ENCODE peak calls at places on chromosome 10, in nine cellular contexts. J is SK-N-SH, O is neural progenitor cell, G is GM23338, B is hepatocyte, A is PC-3, Z is OCI-LY7, Y is GM23248, R is HCT116. H is an unnamed sample.

GRCh38 chr10:49431426-49431825 is 35.5 kb upstream of the DRGX start:
- DNase-seq in J (no peak), R (no peak), O (no peak), Y (no peak), G (no peak), B (no peak), Z (no peak), A (no peak), H (no peak)

GRCh38 chr10:29063806-29064644 is 224.8 kb upstream of the LYZL1 start:
- DNase-seq in B (peak; percentile 54), A (peak; percentile 54), R (no peak), Z (no peak), J (no peak), G (no peak), O (no peak), Y (peak; percentile 10), H (no peak)

GRCh38 chr10:118291122-118291521 is 51.0 kb downstream of the FAM204A start:
- DNase-seq in Y (no peak), O (no peak), B (no peak), J (no peak), Z (no peak), R (no peak), G (no peak), A (no peak), H (no peak)

GRCh38 chr10:86087716-86088115 is 278.9 kb downstream of the GRID1 start:
- DNase-seq in A (no peak), R (no peak), J (no peak), Y (no peak), G (no peak), Z (no peak), O (no peak), B (no peak), H (no peak)

GRCh38 chr10:11936389-11937152 is 106.0 kb downstream of the UPF2 start:
- DNase-seq in B (no peak), Y (no peak), G (peak; percentile 87), Z (no peak), R (no peak), O (peak; percentile 14), J (no peak), A (no peak), H (no peak)

GRCh38 chr10:76432274-76433012 is 1001.0 kb downstream of the LRMDA start:
- DNase-seq in O (no peak), A (peak; percentile 100), G (peak; percentile 54), R (no peak), B (no peak), Y (peak; percentile 87), Z (no peak), J (peak; percentile 18), H (no peak)

GRCh38 chr10:4111593-4111992 is 326.6 kb upstream of the KLF6 start:
- DNase-seq in Y (peak; percentile 12), A (peak; percentile 30), B (no peak), Z (no peak), O (no peak), J (no peak), G (no peak), R (no peak), H (no peak)

GRCh38 chr10:59905066-59905734 is 1.2 kb downstream of the CCDC6 start:
- DNase-seq in R (no peak), Y (peak; percentile 57), A (peak; percentile 42), B (peak; percentile 60), G (peak; percentile 80), O (peak; percentile 68), J (peak; percentile 70), Z (peak; percentile 52), H (no peak)

GRCh38 chr10:88994034-88994433 is 3.4 kb downstream of the FAS start:
- DNase-seq in A (no peak), B (no peak), Y (peak; percentile 77), O (peak; percentile 11), J (no peak), G (no peak), R (no peak), Z (no peak), H (no peak)

GRCh38 chr10:12608761-12609160 is 259.4 kb downstream of the CAMK1D start:
- DNase-seq in Y (no peak), O (no peak), B (no peak), R (no peak), A (no peak), Z (no peak), J (no peak), G (no peak), H (no peak)

GRCh38 chr10:109261231-109261630 is 662.1 kb downstream of the XPNPEP1 start:
- DNase-seq in J (no peak), G (no peak), R (no peak), Y (no peak), A (no peak), B (no peak), O (no peak), Z (no peak), H (no peak)

GRCh38 chr10:109264004-109264403 is 659.3 kb downstream of the XPNPEP1 start:
- DNase-seq in J (no peak), R (no peak), A (no peak), G (no peak), Z (no peak), O (no peak), Y (no peak), B (no peak), H (no peak)

GRCh38 chr10:109253306-109253705 is 670.0 kb downstream of the XPNPEP1 start:
- DNase-seq in Z (no peak), A (no peak), G (no peak), B (no peak), O (no peak), R (no peak), Y (no peak), J (no peak), H (no peak)

GRCh38 chr10:109259293-109259692 is 664.0 kb downstream of the XPNPEP1 start:
- DNase-seq in J (no peak), Z (no peak), B (no peak), O (no peak), Y (peak; percentile 47), A (peak; percentile 68), G (no peak), R (no peak), H (no peak)
- H3K4me2 ChIP-seq in J (no peak overlapping the region), Z (no peak overlapping the region), B (no peak overlapping the region), O (no peak overlapping the region), Y (no peak overlapping the region), A (peak overlapping the region; percentile 60), G (no peak overlapping the region), R (no peak overlapping the region), H (no peak overlapping the region)

DNA sequence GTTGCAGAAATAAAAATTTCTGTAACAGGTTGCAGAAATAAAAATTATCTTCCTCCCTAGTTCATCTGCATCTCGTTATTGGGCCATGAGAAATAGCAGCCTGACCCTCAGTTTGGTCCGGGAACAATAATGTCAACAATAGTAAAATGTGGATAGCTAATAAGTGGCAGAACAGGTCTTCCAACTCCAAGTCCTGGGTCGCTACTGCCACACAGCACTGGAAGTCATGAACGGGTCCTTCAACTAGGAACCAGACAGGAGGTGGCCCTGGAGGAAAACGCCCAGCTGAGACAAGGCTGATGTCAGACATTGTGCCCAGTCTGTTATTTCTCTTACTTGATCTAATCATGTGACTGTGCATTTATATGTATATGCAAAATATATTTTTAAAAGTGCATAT is 51.8 kb downstream of the PYROXD2 start:
- DNase-seq in O (no peak), Y (no peak), J (no peak), B (no peak), A (peak; percentile 75), R (no peak), Z (no peak), G (no peak), H (no peak)
- TF ChIP-seq EZH2phosphoT487 in O (no peak), Y (no peak), J (no peak), B (no peak), A (no peak), R (no peak), Z (no peak), G (no peak), H (no peak)

GRCh38 chr10:132413226-132414205 is 16.5 kb downstream of the PWWP2B start:
- DNase-seq in A (no peak), G (no peak), J (no peak), O (no peak), R (no peak), Z (no peak), B (no peak), Y (no peak), H (no peak)
- H3K4me1 ChIP-seq in A (peaks cover 10% of the 10 kb centered on the region), G (peaks cover 19% of the 10 kb centered on the region), J (peaks cover 12% of the 10 kb centered on the region), O (peaks cover 29% of the 10 kb centered on the region), R (peaks cover 9% of the 10 kb centered on the region), Z (peaks cover 6% of the 10 kb centered on the region), B (peaks cover 66% of the 10 kb centered on the region), Y (peaks cover 3% of the 10 kb centered on the region), H (no peaks in the 10 kb centered on the region)

DNA sequence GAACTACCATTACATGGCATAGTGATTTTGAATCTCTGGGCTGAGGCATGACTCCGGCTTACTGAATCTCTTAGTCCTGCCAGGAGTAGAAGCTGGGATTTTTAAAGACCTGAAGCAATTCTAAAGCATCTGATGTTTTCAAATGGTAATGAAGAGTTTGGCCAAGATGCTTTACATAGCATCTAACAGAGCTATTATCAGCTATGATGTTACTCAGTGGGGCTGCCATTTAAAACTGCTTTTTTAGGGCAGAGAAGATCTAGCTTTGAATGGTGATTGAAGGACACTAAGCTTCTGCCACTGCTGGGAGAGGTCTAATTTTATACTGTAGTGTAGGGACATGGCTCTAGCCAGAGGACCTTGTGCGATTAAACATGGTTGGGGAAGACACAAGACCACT is 1059.2 kb downstream of the SORCS3 start:
- DNase-seq in Y (no peak), A (no peak), Z (no peak), R (no peak), O (peak; percentile 4), B (no peak), G (peak; percentile 44), J (no peak), H (no peak)
- H3K4me2 ChIP-seq in Y (no peak overlapping the region), A (no peak overlapping the region), Z (no peak overlapping the region), R (no peak overlapping the region), O (peak overlapping the region; percentile 49), B (no peak overlapping the region), G (peak overlapping the region; percentile 27), J (no peak overlapping the region), H (no peak overlapping the region)

DNA sequence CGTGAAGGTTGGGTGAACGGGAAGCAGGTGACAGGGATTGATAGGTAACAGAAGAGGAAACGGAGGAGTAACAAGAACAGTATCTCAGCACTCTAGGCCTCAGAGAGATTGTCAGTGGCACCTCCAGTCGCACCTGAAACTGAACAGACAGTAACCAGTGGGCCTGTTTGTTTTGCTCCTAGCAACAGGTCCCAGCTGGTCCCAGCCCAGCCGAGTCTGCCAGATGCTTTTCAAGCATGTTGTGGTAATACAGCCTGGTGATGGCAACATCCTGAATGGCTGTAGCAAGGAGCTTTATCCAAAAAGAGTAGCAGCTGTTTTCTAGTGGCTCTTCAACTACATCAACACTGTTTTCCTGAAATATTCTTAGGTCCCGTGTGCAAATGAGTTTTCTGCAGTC is 4.7 kb downstream of the CACNB2 start:
- DNase-seq in O (peak; percentile 8), B (no peak), G (peak; percentile 31), R (no peak), Y (peak; percentile 31), A (no peak), Z (no peak), J (peak; percentile 40), H (no peak)
- TF ChIP-seq EZH2phosphoT487 in O (no peak), B (no peak), G (no peak), R (no peak), Y (no peak), A (no peak), Z (no peak), J (no peak), H (no peak)

DNA sequence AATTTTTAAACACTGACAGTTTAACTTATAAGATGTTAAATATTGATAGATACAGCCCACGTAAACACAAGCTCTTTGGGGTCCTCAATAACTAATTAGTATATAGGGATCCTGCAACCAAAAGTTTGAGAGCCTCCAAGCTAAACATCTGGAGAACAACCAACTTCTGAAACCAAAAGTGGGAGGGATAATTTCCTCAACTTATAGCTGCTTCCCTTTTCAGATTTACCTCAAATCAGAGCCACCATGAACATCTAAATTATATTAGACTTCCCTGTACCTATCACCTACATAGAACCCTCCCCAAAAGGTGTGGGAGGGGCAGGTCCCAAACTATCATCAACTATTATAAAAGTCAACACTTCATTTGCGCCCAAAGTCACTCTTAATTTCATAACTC is 8.6 kb downstream of the PSAP start:
- DNase-seq in B (no peak), Y (no peak), O (no peak), Z (peak; percentile 21), A (no peak), R (no peak), G (no peak), J (no peak), H (no peak)
- H3K4me1 ChIP-seq in B (peaks cover 30% of the 10 kb centered on the region), Y (peaks cover 42% of the 10 kb centered on the region), O (peaks cover 48% of the 10 kb centered on the region), Z (peaks cover 77% of the 10 kb centered on the region), A (peaks cover 16% of the 10 kb centered on the region), R (peaks cover 37% of the 10 kb centered on the region), G (peaks cover 39% of the 10 kb centered on the region), J (peaks cover 48% of the 10 kb centered on the region), H (peaks cover 16% of the 10 kb centered on the region)